ENCODE peak calls at places on chromosome 22, in eight cellular contexts. One of them, this sample, is unnamed. For H3K36me3 and H3K9me3, the result is how much of the 10 kb centered on the place peaks cover.

GRCh38 chr22:39010946-39011625 is 3.0 kb upstream of the APOBEC3C start:
- DNase-seq in PC-9: no peak
- DNase-seq in CD4-positive, CD25-positive, alpha-beta regulatory T cell: no peak
- DNase-seq in lower lobe of right lung: no peak
- DNase-seq in upper lobe of right lung: no peak
- DNase-seq in tibial nerve: no peak
- DNase-seq in transverse colon: no peak
- DNase-seq in HCT116: no peak
- DNase-seq in this sample: no peak

GRCh38 chr22:20132686-20133246 is 1.2 kb downstream of the ZDHHC8 start:
- DNase-seq in PC-9: no peak
- DNase-seq in CD4-positive, CD25-positive, alpha-beta regulatory T cell: no peak
- DNase-seq in lower lobe of right lung: no peak
- DNase-seq in upper lobe of right lung: no peak
- DNase-seq in tibial nerve: no peak
- DNase-seq in transverse colon: no peak
- DNase-seq in HCT116: no peak
- DNase-seq in this sample: no peak

GRCh38 chr22:37563153-37564081 is 3.1 kb downstream of the CDC42EP1 start:
- DNase-seq in PC-9: peak
- DNase-seq in CD4-positive, CD25-positive, alpha-beta regulatory T cell: no peak
- DNase-seq in lower lobe of right lung: peak
- DNase-seq in upper lobe of right lung: peak
- DNase-seq in tibial nerve: peak
- DNase-seq in transverse colon: peak
- DNase-seq in HCT116: peak
- DNase-seq in this sample: no peak

GRCh38 chr22:49880281-49880680 is 26.6 kb downstream of the ZBED4 start:
- DNase-seq in PC-9: no peak
- DNase-seq in CD4-positive, CD25-positive, alpha-beta regulatory T cell: no peak
- DNase-seq in lower lobe of right lung: no peak
- DNase-seq in upper lobe of right lung: peak
- DNase-seq in tibial nerve: no peak
- DNase-seq in transverse colon: peak
- DNase-seq in HCT116: no peak
- DNase-seq in this sample: no peak

GRCh38 chr22:21074092-21074715 is 28.5 kb downstream of the LRRC74B start:
- DNase-seq in PC-9: peak
- DNase-seq in CD4-positive, CD25-positive, alpha-beta regulatory T cell: no peak
- DNase-seq in lower lobe of right lung: no peak
- DNase-seq in upper lobe of right lung: no peak
- DNase-seq in tibial nerve: no peak
- DNase-seq in transverse colon: no peak
- DNase-seq in HCT116: peak
- DNase-seq in this sample: no peak

GRCh38 chr22:49934144-49934890 is 15.9 kb downstream of the CRELD2 start:
- DNase-seq in PC-9: peak
- DNase-seq in CD4-positive, CD25-positive, alpha-beta regulatory T cell: no peak
- DNase-seq in lower lobe of right lung: peak
- DNase-seq in upper lobe of right lung: peak
- DNase-seq in tibial nerve: no peak
- DNase-seq in transverse colon: peak
- DNase-seq in HCT116: no peak
- DNase-seq in this sample: no peak

GRCh38 chr22:50739894-50740293 is 1.9 kb downstream of the ACR start:
- DNase-seq in PC-9: no peak
- DNase-seq in CD4-positive, CD25-positive, alpha-beta regulatory T cell: no peak
- DNase-seq in lower lobe of right lung: peak
- DNase-seq in upper lobe of right lung: peak
- DNase-seq in tibial nerve: peak
- DNase-seq in transverse colon: no peak
- DNase-seq in HCT116: no peak
- DNase-seq in this sample: no peak

GRCh38 chr22:50691521-50691920 is 18.9 kb downstream of the SHANK3 start:
- DNase-seq in PC-9: no peak
- DNase-seq in CD4-positive, CD25-positive, alpha-beta regulatory T cell: peak
- DNase-seq in lower lobe of right lung: no peak
- DNase-seq in upper lobe of right lung: no peak
- DNase-seq in tibial nerve: peak
- DNase-seq in transverse colon: peak
- DNase-seq in HCT116: peak
- DNase-seq in this sample: no peak

GRCh38 chr22:19510919-19511341 is 13.3 kb downstream of the CLDN5 start:
- DNase-seq in PC-9: no peak
- DNase-seq in CD4-positive, CD25-positive, alpha-beta regulatory T cell: no peak
- DNase-seq in lower lobe of right lung: no peak
- DNase-seq in upper lobe of right lung: no peak
- DNase-seq in tibial nerve: no peak
- DNase-seq in transverse colon: no peak
- DNase-seq in HCT116: no peak
- DNase-seq in this sample: no peak

GRCh38 chr22:25702046-25702445 is 39.9 kb upstream of the MYO18B start:
- DNase-seq in PC-9: no peak
- DNase-seq in CD4-positive, CD25-positive, alpha-beta regulatory T cell: peak
- DNase-seq in lower lobe of right lung: no peak
- DNase-seq in upper lobe of right lung: no peak
- DNase-seq in tibial nerve: no peak
- DNase-seq in transverse colon: no peak
- DNase-seq in HCT116: no peak
- DNase-seq in this sample: no peak

GRCh38 chr22:37749831-37750595 is 53.2 kb downstream of the TRIOBP start:
- DNase-seq in PC-9: no peak
- DNase-seq in CD4-positive, CD25-positive, alpha-beta regulatory T cell: no peak
- DNase-seq in lower lobe of right lung: no peak
- DNase-seq in upper lobe of right lung: no peak
- DNase-seq in tibial nerve: no peak
- DNase-seq in transverse colon: no peak
- DNase-seq in HCT116: no peak
- DNase-seq in this sample: no peak

GRCh38 chr22:33984211-33984610 is 63.9 kb upstream of the LARGE1 start:
- DNase-seq in PC-9: no peak
- DNase-seq in CD4-positive, CD25-positive, alpha-beta regulatory T cell: no peak
- DNase-seq in lower lobe of right lung: no peak
- DNase-seq in upper lobe of right lung: no peak
- DNase-seq in tibial nerve: no peak
- DNase-seq in transverse colon: no peak
- DNase-seq in HCT116: no peak
- DNase-seq in this sample: no peak

GRCh38 chr22:44692662-44693007 is 9.4 kb upstream of the PRR5 start:
- DNase-seq in PC-9: no peak
- DNase-seq in CD4-positive, CD25-positive, alpha-beta regulatory T cell: no peak
- DNase-seq in lower lobe of right lung: no peak
- DNase-seq in upper lobe of right lung: no peak
- DNase-seq in tibial nerve: no peak
- DNase-seq in transverse colon: no peak
- DNase-seq in HCT116: no peak
- DNase-seq in this sample: no peak

GRCh38 chr22:31173386-31174145 is 13.6 kb downstream of the RNF185 start:
- DNase-seq in PC-9: peak
- DNase-seq in CD4-positive, CD25-positive, alpha-beta regulatory T cell: no peak
- DNase-seq in lower lobe of right lung: no peak
- DNase-seq in upper lobe of right lung: no peak
- DNase-seq in tibial nerve: no peak
- DNase-seq in transverse colon: no peak
- DNase-seq in HCT116: no peak
- DNase-seq in this sample: no peak

GRCh38 chr22:37747090-37747714 is 50.4 kb downstream of the TRIOBP start:
- DNase-seq in PC-9: peak
- DNase-seq in CD4-positive, CD25-positive, alpha-beta regulatory T cell: no peak
- DNase-seq in lower lobe of right lung: no peak
- DNase-seq in upper lobe of right lung: no peak
- DNase-seq in tibial nerve: no peak
- DNase-seq in transverse colon: no peak
- DNase-seq in HCT116: no peak
- DNase-seq in this sample: no peak

GRCh38 chr22:45318558-45319318 is 9.0 kb downstream of the FAM118A start:
- DNase-seq in PC-9: no peak
- DNase-seq in CD4-positive, CD25-positive, alpha-beta regulatory T cell: peak
- DNase-seq in lower lobe of right lung: no peak
- DNase-seq in upper lobe of right lung: no peak
- DNase-seq in tibial nerve: no peak
- DNase-seq in transverse colon: no peak
- DNase-seq in HCT116: no peak
- DNase-seq in this sample: no peak

GRCh38 chr22:35604671-35605457 is 12.3 kb downstream of the MB start:
- DNase-seq in PC-9: peak
- DNase-seq in CD4-positive, CD25-positive, alpha-beta regulatory T cell: no peak
- DNase-seq in lower lobe of right lung: no peak
- DNase-seq in upper lobe of right lung: no peak
- DNase-seq in tibial nerve: no peak
- DNase-seq in transverse colon: no peak
- DNase-seq in HCT116: no peak
- DNase-seq in this sample: no peak

GRCh38 chr22:45207981-45208664 is 32.6 kb downstream of the KIAA0930 start:
- DNase-seq in PC-9: no peak
- DNase-seq in CD4-positive, CD25-positive, alpha-beta regulatory T cell: no peak
- DNase-seq in lower lobe of right lung: no peak
- DNase-seq in upper lobe of right lung: no peak
- DNase-seq in tibial nerve: no peak
- DNase-seq in transverse colon: no peak
- DNase-seq in HCT116: no peak
- DNase-seq in this sample: no peak

GRCh38 chr22:37206841-37207821 is 5.1 kb downstream of the SSTR3 start:
- DNase-seq in PC-9: no peak
- DNase-seq in CD4-positive, CD25-positive, alpha-beta regulatory T cell: no peak
- DNase-seq in lower lobe of right lung: peak
- DNase-seq in upper lobe of right lung: peak
- DNase-seq in tibial nerve: no peak
- DNase-seq in transverse colon: no peak
- DNase-seq in HCT116: no peak
- DNase-seq in this sample: no peak

GRCh38 chr22:39242809-39243442 is 1.9 kb downstream of the PDGFB start:
- DNase-seq in PC-9: peak
- DNase-seq in CD4-positive, CD25-positive, alpha-beta regulatory T cell: peak
- DNase-seq in lower lobe of right lung: no peak
- DNase-seq in upper lobe of right lung: no peak
- DNase-seq in tibial nerve: no peak
- DNase-seq in transverse colon: no peak
- DNase-seq in HCT116: no peak
- DNase-seq in this sample: no peak

GRCh38 chr22:19869497-19870152 is 15.0 kb upstream of the GNB1L start:
- DNase-seq in PC-9: no peak
- DNase-seq in CD4-positive, CD25-positive, alpha-beta regulatory T cell: no peak
- DNase-seq in lower lobe of right lung: peak
- DNase-seq in upper lobe of right lung: peak
- DNase-seq in tibial nerve: peak
- DNase-seq in transverse colon: no peak
- DNase-seq in HCT116: no peak
- DNase-seq in this sample: no peak

GRCh38 chr22:29827091-29827490 is 11.0 kb downstream of the ASCC2 start:
- DNase-seq in PC-9: no peak
- DNase-seq in CD4-positive, CD25-positive, alpha-beta regulatory T cell: no peak
- DNase-seq in lower lobe of right lung: no peak
- DNase-seq in upper lobe of right lung: no peak
- DNase-seq in tibial nerve: no peak
- DNase-seq in transverse colon: no peak
- DNase-seq in HCT116: no peak
- DNase-seq in this sample: no peak
- H3K27ac ChIP-seq in PC-9: no peak
- H3K27ac ChIP-seq in CD4-positive, CD25-positive, alpha-beta regulatory T cell: no peak
- H3K27ac ChIP-seq in lower lobe of right lung: no peak
- H3K27ac ChIP-seq in upper lobe of right lung: no peak
- H3K27ac ChIP-seq in tibial nerve: no peak
- H3K27ac ChIP-seq in transverse colon: no peak
- H3K27ac ChIP-seq in HCT116: no peak
- H3K27ac ChIP-seq in this sample: no peak

GRCh38 chr22:23712256-23712655 is 21.4 kb downstream of the RGL4 start:
- DNase-seq in PC-9: no peak
- DNase-seq in CD4-positive, CD25-positive, alpha-beta regulatory T cell: no peak
- DNase-seq in lower lobe of right lung: no peak
- DNase-seq in upper lobe of right lung: no peak
- DNase-seq in tibial nerve: no peak
- DNase-seq in transverse colon: no peak
- DNase-seq in HCT116: no peak
- DNase-seq in this sample: no peak
- H3K36me3 ChIP-seq in PC-9: under half
- H3K36me3 ChIP-seq in CD4-positive, CD25-positive, alpha-beta regulatory T cell: half or more
- H3K36me3 ChIP-seq in lower lobe of right lung: half or more
- H3K36me3 ChIP-seq in upper lobe of right lung: half or more
- H3K36me3 ChIP-seq in tibial nerve: under half
- H3K36me3 ChIP-seq in transverse colon: under half
- H3K36me3 ChIP-seq in HCT116: under half
- H3K36me3 ChIP-seq in this sample: under half

GRCh38 chr22:48428556-48429371 is 1398.9 kb downstream of the BRD1 start:
- DNase-seq in PC-9: no peak
- DNase-seq in CD4-positive, CD25-positive, alpha-beta regulatory T cell: no peak
- DNase-seq in lower lobe of right lung: no peak
- DNase-seq in upper lobe of right lung: no peak
- DNase-seq in tibial nerve: no peak
- DNase-seq in transverse colon: no peak
- DNase-seq in HCT116: no peak
- DNase-seq in this sample: no peak

GRCh38 chr22:48427731-48428211 is 1399.9 kb downstream of the BRD1 start:
- DNase-seq in PC-9: no peak
- DNase-seq in CD4-positive, CD25-positive, alpha-beta regulatory T cell: no peak
- DNase-seq in lower lobe of right lung: no peak
- DNase-seq in upper lobe of right lung: peak
- DNase-seq in tibial nerve: no peak
- DNase-seq in transverse colon: no peak
- DNase-seq in HCT116: no peak
- DNase-seq in this sample: no peak

GRCh38 chr22:48425091-48425506 is 1402.6 kb downstream of the BRD1 start:
- DNase-seq in PC-9: no peak
- DNase-seq in CD4-positive, CD25-positive, alpha-beta regulatory T cell: no peak
- DNase-seq in lower lobe of right lung: no peak
- DNase-seq in upper lobe of right lung: peak
- DNase-seq in tibial nerve: no peak
- DNase-seq in transverse colon: no peak
- DNase-seq in HCT116: no peak
- DNase-seq in this sample: no peak

GRCh38 chr22:48424661-48425060 is 1403.0 kb downstream of the BRD1 start:
- DNase-seq in PC-9: no peak
- DNase-seq in CD4-positive, CD25-positive, alpha-beta regulatory T cell: no peak
- DNase-seq in lower lobe of right lung: no peak
- DNase-seq in upper lobe of right lung: no peak
- DNase-seq in tibial nerve: no peak
- DNase-seq in transverse colon: no peak
- DNase-seq in HCT116: no peak
- DNase-seq in this sample: no peak

GRCh38 chr22:48426466-48427380 is 1401.0 kb downstream of the BRD1 start:
- DNase-seq in PC-9: no peak
- DNase-seq in CD4-positive, CD25-positive, alpha-beta regulatory T cell: no peak
- DNase-seq in lower lobe of right lung: no peak
- DNase-seq in upper lobe of right lung: peak
- DNase-seq in tibial nerve: no peak
- DNase-seq in transverse colon: no peak
- DNase-seq in HCT116: no peak
- DNase-seq in this sample: no peak
- H3K9me3 ChIP-seq in PC-9: under half
- H3K9me3 ChIP-seq in CD4-positive, CD25-positive, alpha-beta regulatory T cell: under half
- H3K9me3 ChIP-seq in lower lobe of right lung: under half
- H3K9me3 ChIP-seq in upper lobe of right lung: under half
- H3K9me3 ChIP-seq in tibial nerve: under half
- H3K9me3 ChIP-seq in transverse colon: under half
- H3K9me3 ChIP-seq in HCT116: under half
- H3K9me3 ChIP-seq in this sample: under half

DNA sequence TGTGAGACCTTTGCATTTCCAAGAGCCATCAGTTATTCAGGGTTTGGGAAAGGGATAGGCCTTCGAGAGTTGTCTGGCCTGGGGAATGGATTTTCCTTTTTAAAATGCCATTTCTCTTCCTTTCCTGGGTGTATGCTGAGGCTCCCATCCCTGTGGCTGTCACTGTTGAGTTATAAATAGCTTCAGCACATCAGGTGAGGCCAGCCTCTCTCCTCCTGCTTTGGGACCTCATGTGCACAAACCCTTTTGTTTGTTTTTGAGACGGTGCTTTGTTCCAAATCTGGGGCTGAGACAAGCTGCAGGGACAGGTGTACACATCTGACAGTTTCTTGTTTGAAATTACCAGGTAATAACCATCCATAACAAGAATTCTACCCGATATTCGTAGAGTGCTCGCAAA is 1.3 kb downstream of the TEF start:
- DNase-seq in PC-9: no peak
- DNase-seq in CD4-positive, CD25-positive, alpha-beta regulatory T cell: no peak
- DNase-seq in lower lobe of right lung: no peak
- DNase-seq in upper lobe of right lung: no peak
- DNase-seq in tibial nerve: no peak
- DNase-seq in transverse colon: no peak
- DNase-seq in HCT116: no peak
- DNase-seq in this sample: no peak
- H3K27ac ChIP-seq in PC-9: no peak
- H3K27ac ChIP-seq in CD4-positive, CD25-positive, alpha-beta regulatory T cell: peak
- H3K27ac ChIP-seq in lower lobe of right lung: peak
- H3K27ac ChIP-seq in upper lobe of right lung: peak
- H3K27ac ChIP-seq in tibial nerve: peak
- H3K27ac ChIP-seq in transverse colon: peak
- H3K27ac ChIP-seq in HCT116: no peak
- H3K27ac ChIP-seq in this sample: no peak

This sample was measured in iPS DF 6.9.